ENCODE peak calls at places on chromosomes 4 and X, in six cellular contexts. P, A, G, Y, C and F are unnamed samples.

GRCh38 chr4:80183196-80184052 is 13.9 kb upstream of the PRDM8 start:
- DNase-seq in P (peak), C (peak), Y (peak), A (no peak), G (peak), F (no peak)

GRCh38 chrX:133953785-133954355 is 31.5 kb downstream of the GPC3 start:
- DNase-seq in C (no peak), G (no peak), A (no peak), Y (no peak), P (no peak), F (no peak)

GRCh38 chr4:79255793-79256192 is 70.1 kb downstream of the NAA11 start:
- DNase-seq in G (peak), A (no peak), C (no peak), Y (no peak), P (no peak), F (no peak)

GRCh38 chrX:10615931-10616780 is 4.2 kb downstream of the MID1 start:
- DNase-seq in A (peak), P (peak), C (no peak), Y (peak), G (peak), F (no peak)

GRCh38 chr4:54568184-54568583 is 89.6 kb upstream of the KIT start:
- DNase-seq in A (peak), G (no peak), P (peak), C (no peak), Y (no peak), F (no peak)

GRCh38 chrX:68932611-68933010 is 103.8 kb downstream of the EFNB1 start:
- DNase-seq in C (no peak), G (no peak), P (peak), Y (no peak), A (no peak), F (no peak)

GRCh38 chr4:164571593-164572385 is 182.1 kb upstream of the SMIM31 start:
- DNase-seq in A (peak), C (no peak), Y (no peak), P (peak), G (no peak), F (no peak)

GRCh38 chrX:17415242-17415815 is 40.3 kb downstream of the NHS start:
- DNase-seq in A (peak), P (no peak), Y (no peak), G (no peak), C (no peak), F (no peak)

GRCh38 chr4:110005461-110006056 is 92.9 kb downstream of the EGF start:
- DNase-seq in C (no peak), A (peak), P (peak), G (no peak), Y (peak), F (no peak)

GRCh38 chr4:82891728-82892466 is 944 bp upstream of the SEC31A start:
- DNase-seq in Y (peak), P (peak), A (peak), G (no peak), C (no peak), F (no peak)

GRCh38 chr4:82890602-82890912 is 396 bp downstream of the SEC31A start:
- DNase-seq in G (no peak), A (no peak), Y (no peak), C (no peak), P (no peak), F (no peak)

GRCh38 chr4:82893942-82894341 is 3.0 kb upstream of the SEC31A start:
- DNase-seq in A (no peak), G (no peak), Y (no peak), C (no peak), P (peak), F (no peak)

GRCh38 chr4:82890913-82891727 is at the start of gene SEC31A:
- DNase-seq in C (peak), P (peak), A (peak), Y (peak), G (peak), F (peak)

DNA sequence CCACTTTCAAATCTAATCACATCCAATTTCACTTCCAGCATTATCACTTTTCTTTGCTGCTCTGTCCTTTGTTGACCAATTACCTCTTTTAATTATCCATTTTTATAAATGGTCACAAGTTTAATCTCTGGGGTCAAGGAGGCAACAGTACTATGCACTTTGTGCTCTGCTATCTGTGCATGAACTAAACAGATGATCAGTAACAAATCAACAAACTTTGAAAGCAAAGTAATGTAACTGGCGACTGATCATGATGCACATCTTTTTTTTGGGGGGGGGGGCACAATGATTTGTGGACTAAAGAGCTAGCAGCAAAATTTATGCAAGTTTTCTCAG is 1.5 kb upstream of the SEC31A start:
- DNase-seq in Y (no peak), G (no peak), A (no peak), P (no peak), C (no peak), F (no peak)
- H3K4me3 ChIP-seq in Y (no peak), G (no peak), A (no peak), P (no peak), C (no peak), F (no peak)

GRCh38 chr4:185847352-185848078 is 35.5 kb upstream of the SORBS2 start:
- DNase-seq in P (peak), G (peak), Y (no peak), C (no peak), A (peak), F (no peak)
- H3K4me3 ChIP-seq in P (no peak), G (peak), Y (no peak), C (no peak), A (no peak), F (no peak)

GRCh38 chr4:133000012-133000411 is 149.1 kb upstream of the PCDH10 start:
- DNase-seq in P (no peak), C (no peak), G (no peak), Y (no peak), A (peak), F (no peak)
- H3K4me3 ChIP-seq in P (no peak), C (no peak), G (no peak), Y (no peak), A (no peak), F (no peak)

DNA sequence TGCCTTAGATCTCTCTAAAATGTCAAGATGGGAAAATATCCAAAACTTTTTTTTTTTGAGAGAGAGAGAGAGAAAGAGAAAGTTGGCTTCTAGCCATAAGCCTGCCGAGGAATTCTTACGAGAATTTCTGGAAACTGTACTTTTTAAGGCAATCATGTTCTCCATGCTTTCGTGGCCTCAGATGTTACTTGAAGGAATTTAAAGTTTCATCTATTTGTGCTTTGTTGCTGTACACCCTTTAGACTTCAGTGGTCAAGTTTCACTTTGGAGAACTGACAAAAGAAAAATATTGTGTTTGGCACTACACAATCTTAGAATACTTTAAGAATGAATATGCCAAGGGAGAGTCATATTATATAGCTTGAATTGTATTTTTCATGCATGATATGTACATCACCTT is 53.9 kb downstream of the FAT4 start:
- DNase-seq in C (no peak), P (peak), G (no peak), Y (no peak), A (peak), F (no peak)
- H3K4me3 ChIP-seq in C (no peak), P (peak), G (peak), Y (no peak), A (peak), F (no peak)

DNA sequence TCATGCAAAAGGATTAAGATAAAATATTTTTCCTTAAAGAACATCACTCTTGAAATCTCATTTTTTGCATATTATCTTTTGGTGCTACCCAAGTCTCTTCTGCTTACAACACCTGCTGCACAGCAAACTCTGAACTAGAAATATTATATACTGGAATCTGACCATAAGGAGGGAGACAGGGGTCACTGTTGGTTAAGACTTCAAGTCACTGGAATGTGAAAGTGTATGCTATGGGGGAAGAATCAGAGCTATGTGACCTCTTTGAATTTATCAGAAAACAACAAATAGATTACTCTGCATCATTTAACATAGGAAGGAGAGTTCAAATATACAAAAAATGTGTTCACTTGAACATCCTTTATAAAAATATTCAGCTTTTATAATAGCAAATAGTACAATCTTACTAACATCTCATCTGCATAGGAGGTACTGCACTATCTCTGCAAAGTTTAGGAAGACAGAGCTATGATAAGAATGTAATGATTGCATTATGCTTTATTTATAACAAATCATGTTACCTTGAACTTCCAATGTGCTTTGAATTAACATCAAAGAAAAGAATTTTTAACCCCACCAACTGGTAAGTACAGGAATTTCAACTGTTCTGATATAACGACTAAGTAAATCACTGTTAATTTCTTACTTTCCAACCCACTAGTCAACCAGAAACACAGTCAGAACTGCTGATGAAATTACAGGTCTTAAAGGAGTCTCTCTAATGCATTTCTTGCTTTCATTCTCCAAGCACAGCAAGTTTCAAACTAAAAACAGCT is 69.8 kb downstream of the ZNF827 start:
- DNase-seq in C (no peak), Y (no peak), P (peak), A (peak), G (no peak), F (no peak)
- H3K4me3 ChIP-seq in C (no peak), Y (no peak), P (no peak), A (no peak), G (no peak), F (no peak)

GRCh38 chrX:74535211-74535621 is 79.2 kb downstream of the RLIM start:
- DNase-seq in A (peak), P (peak), G (peak), C (no peak), Y (peak), F (no peak)
- H3K4me3 ChIP-seq in A (peak), P (no peak), G (peak), C (peak), Y (peak), F (peak)